ENCODE peak calls at places on chromosomes 1 and 21, in eight cellular contexts. W is HFF-Myc; F is T-helper 9 cell; M is cardiac septum; L is DMS79; P is stimulated activated CD8-positive, alpha-beta memory T cell treated with anti-CD3 and anti-CD28 coated beads, Interleukin-15, amount 100 ng/mL, for 24 hours; Y is activated T-cell treated with anti-CD3 and anti-CD28 coated beads, Interleukin-2, amount 50 U/mL, for 4 hours; X is CD4-positive, CD25-positive, alpha-beta regulatory T cell. J is an unnamed sample.

GRCh38 chr1:36342426-36343185 is 19.2 kb upstream of the EVA1B start:
- DNase-seq in P (no peak), F (peak), M (no peak), Y (peak), W (no peak), L (no peak), X (peak), J (no peak)

GRCh38 chr1:89598450-89599331 is 34.2 kb upstream of the LRRC8C start:
- DNase-seq in F (no peak), L (no peak), P (no peak), Y (no peak), W (no peak), M (no peak), X (peak), J (no peak)

GRCh38 chr1:26409191-26409751 is 1.3 kb upstream of the LIN28A start:
- DNase-seq in Y (no peak), X (peak), M (no peak), F (no peak), P (no peak), W (no peak), L (no peak), J (no peak)

GRCh38 chr1:216310776-216311175 is 112.5 kb downstream of the USH2A start:
- DNase-seq in P (no peak), F (no peak), L (no peak), X (no peak), W (peak), Y (no peak), M (no peak), J (no peak)

GRCh38 chr1:51954783-51955182 is 35.7 kb downstream of the RAB3B start:
- DNase-seq in L (no peak), F (no peak), M (no peak), W (no peak), P (no peak), X (no peak), Y (no peak), J (no peak)

GRCh38 chr1:230097370-230097769 is 30.3 kb downstream of the GALNT2 start:
- DNase-seq in M (no peak), Y (no peak), L (no peak), F (no peak), P (no peak), X (no peak), W (no peak), J (no peak)

GRCh38 chr1:25559996-25560395 is 16.6 kb downstream of the LDLRAP1 start:
- DNase-seq in Y (no peak), F (no peak), M (no peak), L (no peak), X (no peak), W (no peak), P (no peak), J (no peak)

GRCh38 chr1:77024500-77024899 is 157.2 kb downstream of the ST6GALNAC5 start:
- DNase-seq in M (no peak), Y (no peak), F (no peak), L (no peak), X (no peak), W (no peak), P (no peak), J (no peak)

GRCh38 chr1:177983824-177984528 is 14.1 kb upstream of the SEC16B start:
- DNase-seq in P (no peak), M (no peak), W (peak), X (no peak), L (no peak), Y (no peak), F (no peak), J (no peak)

GRCh38 chr21:16241500-16241963 is 511.8 kb downstream of the USP25 start:
- DNase-seq in X (no peak), W (no peak), F (no peak), L (no peak), Y (no peak), P (no peak), M (no peak), J (no peak)